ENCODE peak calls at places on chromosomes 13 and 19, in four cellular contexts. One of them, this sample, is unnamed.

GRCh38 chr19:13718733-13719132 is 45.6 kb upstream of the MRI1 start:
- DNase-seq in stimulated activated CD4-positive, alpha-beta T cell treated with anti-CD3 and anti-CD28 coated beads, Interleukin-12 subunit alpha, Interleukin-12 subunit beta, amount 100 ng/mL, for 48 hours: no peak
- DNase-seq in posterior cingulate gyrus: peak
- DNase-seq in ELR: peak
- DNase-seq in this sample: no peak

GRCh38 chr13:75405976-75406703 is 75.8 kb downstream of the TBC1D4 start:
- DNase-seq in ELR: no peak
- DNase-seq in stimulated activated CD4-positive, alpha-beta T cell treated with anti-CD3 and anti-CD28 coated beads, Interleukin-12 subunit alpha, Interleukin-12 subunit beta, amount 100 ng/mL, for 48 hours: no peak
- DNase-seq in posterior cingulate gyrus: no peak
- DNase-seq in this sample: no peak

GRCh38 chr13:19781526-19781925 is 1.2 kb downstream of the PSPC1 start:
- DNase-seq in ELR: peak
- DNase-seq in stimulated activated CD4-positive, alpha-beta T cell treated with anti-CD3 and anti-CD28 coated beads, Interleukin-12 subunit alpha, Interleukin-12 subunit beta, amount 100 ng/mL, for 48 hours: no peak
- DNase-seq in posterior cingulate gyrus: no peak
- DNase-seq in this sample: no peak

GRCh38 chr19:32652893-32653625 is 21.9 kb downstream of the ANKRD27 start:
- DNase-seq in posterior cingulate gyrus: peak
- DNase-seq in stimulated activated CD4-positive, alpha-beta T cell treated with anti-CD3 and anti-CD28 coated beads, Interleukin-12 subunit alpha, Interleukin-12 subunit beta, amount 100 ng/mL, for 48 hours: no peak
- DNase-seq in ELR: no peak
- DNase-seq in this sample: peak

GRCh38 chr13:111241006-111241755 is 79.3 kb upstream of the TEX29 start:
- DNase-seq in stimulated activated CD4-positive, alpha-beta T cell treated with anti-CD3 and anti-CD28 coated beads, Interleukin-12 subunit alpha, Interleukin-12 subunit beta, amount 100 ng/mL, for 48 hours: no peak
- DNase-seq in posterior cingulate gyrus: peak
- DNase-seq in ELR: no peak
- DNase-seq in this sample: no peak

GRCh38 chr19:54420383-54421168 is 5.3 kb downstream of the TTYH1 start:
- DNase-seq in ELR: no peak
- DNase-seq in posterior cingulate gyrus: peak
- DNase-seq in stimulated activated CD4-positive, alpha-beta T cell treated with anti-CD3 and anti-CD28 coated beads, Interleukin-12 subunit alpha, Interleukin-12 subunit beta, amount 100 ng/mL, for 48 hours: no peak
- DNase-seq in this sample: no peak

GRCh38 chr13:41780736-41781708 is 179.9 kb downstream of the VWA8 start:
- DNase-seq in posterior cingulate gyrus: no peak
- DNase-seq in stimulated activated CD4-positive, alpha-beta T cell treated with anti-CD3 and anti-CD28 coated beads, Interleukin-12 subunit alpha, Interleukin-12 subunit beta, amount 100 ng/mL, for 48 hours: no peak
- DNase-seq in ELR: peak
- DNase-seq in this sample: no peak

GRCh38 chr13:37602743-37603381 is 4.3 kb upstream of the POSTN start:
- DNase-seq in ELR: peak
- DNase-seq in posterior cingulate gyrus: no peak
- DNase-seq in stimulated activated CD4-positive, alpha-beta T cell treated with anti-CD3 and anti-CD28 coated beads, Interleukin-12 subunit alpha, Interleukin-12 subunit beta, amount 100 ng/mL, for 48 hours: no peak
- DNase-seq in this sample: peak

GRCh38 chr13:77696006-77696862 is 1.3 kb upstream of the SLAIN1 start:
- DNase-seq in ELR: no peak
- DNase-seq in posterior cingulate gyrus: no peak
- DNase-seq in stimulated activated CD4-positive, alpha-beta T cell treated with anti-CD3 and anti-CD28 coated beads, Interleukin-12 subunit alpha, Interleukin-12 subunit beta, amount 100 ng/mL, for 48 hours: no peak
- DNase-seq in this sample: no peak

GRCh38 chr19:1098177-1099051 is 3.2 kb upstream of the POLR2E start:
- DNase-seq in stimulated activated CD4-positive, alpha-beta T cell treated with anti-CD3 and anti-CD28 coated beads, Interleukin-12 subunit alpha, Interleukin-12 subunit beta, amount 100 ng/mL, for 48 hours: no peak
- DNase-seq in posterior cingulate gyrus: no peak
- DNase-seq in ELR: peak
- DNase-seq in this sample: no peak

GRCh38 chr19:40253611-40254092 is 27.2 kb upstream of the CCNP start:
- DNase-seq in posterior cingulate gyrus: no peak
- DNase-seq in stimulated activated CD4-positive, alpha-beta T cell treated with anti-CD3 and anti-CD28 coated beads, Interleukin-12 subunit alpha, Interleukin-12 subunit beta, amount 100 ng/mL, for 48 hours: no peak
- DNase-seq in ELR: no peak
- DNase-seq in this sample: no peak

GRCh38 chr19:50703915-50704548 is 15.6 kb downstream of the SHANK1 start:
- DNase-seq in stimulated activated CD4-positive, alpha-beta T cell treated with anti-CD3 and anti-CD28 coated beads, Interleukin-12 subunit alpha, Interleukin-12 subunit beta, amount 100 ng/mL, for 48 hours: no peak
- DNase-seq in ELR: no peak
- DNase-seq in posterior cingulate gyrus: no peak
- DNase-seq in this sample: no peak

GRCh38 chr19:17202249-17202648 is 12.9 kb upstream of the USE1 start:
- DNase-seq in ELR: peak
- DNase-seq in posterior cingulate gyrus: no peak
- DNase-seq in stimulated activated CD4-positive, alpha-beta T cell treated with anti-CD3 and anti-CD28 coated beads, Interleukin-12 subunit alpha, Interleukin-12 subunit beta, amount 100 ng/mL, for 48 hours: no peak
- DNase-seq in this sample: peak

GRCh38 chr13:100787899-100788298 is 113.3 kb upstream of the TMTC4 start:
- DNase-seq in stimulated activated CD4-positive, alpha-beta T cell treated with anti-CD3 and anti-CD28 coated beads, Interleukin-12 subunit alpha, Interleukin-12 subunit beta, amount 100 ng/mL, for 48 hours: no peak
- DNase-seq in ELR: no peak
- DNase-seq in posterior cingulate gyrus: no peak
- DNase-seq in this sample: no peak

GRCh38 chr19:6528544-6529121 is 2.2 kb upstream of the TNFSF9 start:
- DNase-seq in posterior cingulate gyrus: peak
- DNase-seq in stimulated activated CD4-positive, alpha-beta T cell treated with anti-CD3 and anti-CD28 coated beads, Interleukin-12 subunit alpha, Interleukin-12 subunit beta, amount 100 ng/mL, for 48 hours: no peak
- DNase-seq in ELR: no peak
- DNase-seq in this sample: no peak

GRCh38 chr13:50387124-50387581 is 371.9 kb downstream of the KCNRG start:
- DNase-seq in ELR: peak
- DNase-seq in posterior cingulate gyrus: no peak
- DNase-seq in stimulated activated CD4-positive, alpha-beta T cell treated with anti-CD3 and anti-CD28 coated beads, Interleukin-12 subunit alpha, Interleukin-12 subunit beta, amount 100 ng/mL, for 48 hours: no peak
- DNase-seq in this sample: peak

GRCh38 chr13:52924241-52925148 is 76.1 kb upstream of the PCDH8 start:
- DNase-seq in posterior cingulate gyrus: no peak
- DNase-seq in stimulated activated CD4-positive, alpha-beta T cell treated with anti-CD3 and anti-CD28 coated beads, Interleukin-12 subunit alpha, Interleukin-12 subunit beta, amount 100 ng/mL, for 48 hours: no peak
- DNase-seq in ELR: no peak
- DNase-seq in this sample: no peak

GRCh38 chr19:15417699-15418098 is 1.1 kb downstream of the AKAP8L start:
- DNase-seq in stimulated activated CD4-positive, alpha-beta T cell treated with anti-CD3 and anti-CD28 coated beads, Interleukin-12 subunit alpha, Interleukin-12 subunit beta, amount 100 ng/mL, for 48 hours: no peak
- DNase-seq in ELR: peak
- DNase-seq in posterior cingulate gyrus: no peak
- DNase-seq in this sample: peak

GRCh38 chr19:11046608-11047354 is 42.5 kb upstream of the LDLR start:
- DNase-seq in ELR: no peak
- DNase-seq in stimulated activated CD4-positive, alpha-beta T cell treated with anti-CD3 and anti-CD28 coated beads, Interleukin-12 subunit alpha, Interleukin-12 subunit beta, amount 100 ng/mL, for 48 hours: no peak
- DNase-seq in posterior cingulate gyrus: no peak
- DNase-seq in this sample: no peak

GRCh38 chr19:50486823-50487515 is 10.3 kb upstream of the GARIN5A start:
- DNase-seq in stimulated activated CD4-positive, alpha-beta T cell treated with anti-CD3 and anti-CD28 coated beads, Interleukin-12 subunit alpha, Interleukin-12 subunit beta, amount 100 ng/mL, for 48 hours: peak
- DNase-seq in posterior cingulate gyrus: no peak
- DNase-seq in ELR: peak
- DNase-seq in this sample: peak

GRCh38 chr13:80469841-80470378 is 129.0 kb upstream of the SPRY2 start:
- DNase-seq in stimulated activated CD4-positive, alpha-beta T cell treated with anti-CD3 and anti-CD28 coated beads, Interleukin-12 subunit alpha, Interleukin-12 subunit beta, amount 100 ng/mL, for 48 hours: no peak
- DNase-seq in posterior cingulate gyrus: no peak
- DNase-seq in ELR: peak
- DNase-seq in this sample: peak

GRCh38 chr13:41199061-41199460 is 4.7 kb upstream of the KBTBD7 start:
- DNase-seq in stimulated activated CD4-positive, alpha-beta T cell treated with anti-CD3 and anti-CD28 coated beads, Interleukin-12 subunit alpha, Interleukin-12 subunit beta, amount 100 ng/mL, for 48 hours: no peak
- DNase-seq in ELR: no peak
- DNase-seq in posterior cingulate gyrus: no peak
- DNase-seq in this sample: no peak

GRCh38 chr13:42926555-42926954 is 65.5 kb downstream of the EPSTI1 start:
- DNase-seq in ELR: no peak
- DNase-seq in stimulated activated CD4-positive, alpha-beta T cell treated with anti-CD3 and anti-CD28 coated beads, Interleukin-12 subunit alpha, Interleukin-12 subunit beta, amount 100 ng/mL, for 48 hours: no peak
- DNase-seq in posterior cingulate gyrus: no peak
- DNase-seq in this sample: peak

GRCh38 chr19:3818479-3818878 is 32.3 kb upstream of the MATK start:
- DNase-seq in ELR: peak
- DNase-seq in posterior cingulate gyrus: no peak
- DNase-seq in stimulated activated CD4-positive, alpha-beta T cell treated with anti-CD3 and anti-CD28 coated beads, Interleukin-12 subunit alpha, Interleukin-12 subunit beta, amount 100 ng/mL, for 48 hours: peak
- DNase-seq in this sample: peak

GRCh38 chr13:50015263-50015662 is at the start of gene KCNRG:
- DNase-seq in posterior cingulate gyrus: no peak
- DNase-seq in stimulated activated CD4-positive, alpha-beta T cell treated with anti-CD3 and anti-CD28 coated beads, Interleukin-12 subunit alpha, Interleukin-12 subunit beta, amount 100 ng/mL, for 48 hours: no peak
- DNase-seq in ELR: no peak
- DNase-seq in this sample: no peak

GRCh38 chr13:64371045-64371444 is 2859.1 kb downstream of the PCDH9 start:
- DNase-seq in ELR: peak
- DNase-seq in stimulated activated CD4-positive, alpha-beta T cell treated with anti-CD3 and anti-CD28 coated beads, Interleukin-12 subunit alpha, Interleukin-12 subunit beta, amount 100 ng/mL, for 48 hours: no peak
- DNase-seq in posterior cingulate gyrus: no peak
- DNase-seq in this sample: no peak

GRCh38 chr13:42777476-42777875 is 3.9 kb upstream of the FAM216B start:
- DNase-seq in stimulated activated CD4-positive, alpha-beta T cell treated with anti-CD3 and anti-CD28 coated beads, Interleukin-12 subunit alpha, Interleukin-12 subunit beta, amount 100 ng/mL, for 48 hours: no peak
- DNase-seq in ELR: peak
- DNase-seq in posterior cingulate gyrus: no peak
- DNase-seq in this sample: no peak

GRCh38 chr19:1844536-1845515 is 3.5 kb downstream of the REXO1 start:
- DNase-seq in ELR: no peak
- DNase-seq in posterior cingulate gyrus: no peak
- DNase-seq in stimulated activated CD4-positive, alpha-beta T cell treated with anti-CD3 and anti-CD28 coated beads, Interleukin-12 subunit alpha, Interleukin-12 subunit beta, amount 100 ng/mL, for 48 hours: no peak
- DNase-seq in this sample: no peak

GRCh38 chr19:49691243-49692101 is 556 bp downstream of the CPT1C start:
- DNase-seq in stimulated activated CD4-positive, alpha-beta T cell treated with anti-CD3 and anti-CD28 coated beads, Interleukin-12 subunit alpha, Interleukin-12 subunit beta, amount 100 ng/mL, for 48 hours: no peak
- DNase-seq in posterior cingulate gyrus: peak
- DNase-seq in ELR: peak
- DNase-seq in this sample: no peak

GRCh38 chr13:39012608-39013007 is 22.0 kb upstream of the STOML3 start:
- DNase-seq in ELR: no peak
- DNase-seq in posterior cingulate gyrus: no peak
- DNase-seq in stimulated activated CD4-positive, alpha-beta T cell treated with anti-CD3 and anti-CD28 coated beads, Interleukin-12 subunit alpha, Interleukin-12 subunit beta, amount 100 ng/mL, for 48 hours: no peak
- DNase-seq in this sample: no peak

GRCh38 chr19:18961767-18962423 is 20.9 kb upstream of the HOMER3 start:
- DNase-seq in posterior cingulate gyrus: no peak
- DNase-seq in ELR: no peak
- DNase-seq in stimulated activated CD4-positive, alpha-beta T cell treated with anti-CD3 and anti-CD28 coated beads, Interleukin-12 subunit alpha, Interleukin-12 subunit beta, amount 100 ng/mL, for 48 hours: no peak
- DNase-seq in this sample: no peak

GRCh38 chr13:99677388-99677951 is 176.2 kb downstream of the TM9SF2 start:
- DNase-seq in posterior cingulate gyrus: no peak
- DNase-seq in stimulated activated CD4-positive, alpha-beta T cell treated with anti-CD3 and anti-CD28 coated beads, Interleukin-12 subunit alpha, Interleukin-12 subunit beta, amount 100 ng/mL, for 48 hours: no peak
- DNase-seq in ELR: no peak
- DNase-seq in this sample: no peak

GRCh38 chr13:43786472-43786765 is 353 bp downstream of the ENOX1 start:
- DNase-seq in posterior cingulate gyrus: no peak
- DNase-seq in stimulated activated CD4-positive, alpha-beta T cell treated with anti-CD3 and anti-CD28 coated beads, Interleukin-12 subunit alpha, Interleukin-12 subunit beta, amount 100 ng/mL, for 48 hours: no peak
- DNase-seq in ELR: no peak
- DNase-seq in this sample: no peak

GRCh38 chr13:39967199-39967959 is 311.9 kb downstream of the COG6 start:
- DNase-seq in posterior cingulate gyrus: no peak
- DNase-seq in stimulated activated CD4-positive, alpha-beta T cell treated with anti-CD3 and anti-CD28 coated beads, Interleukin-12 subunit alpha, Interleukin-12 subunit beta, amount 100 ng/mL, for 48 hours: no peak
- DNase-seq in ELR: no peak
- DNase-seq in this sample: peak

GRCh38 chr19:29484876-29485275 is 40.9 kb upstream of the VSTM2B start:
- DNase-seq in stimulated activated CD4-positive, alpha-beta T cell treated with anti-CD3 and anti-CD28 coated beads, Interleukin-12 subunit alpha, Interleukin-12 subunit beta, amount 100 ng/mL, for 48 hours: no peak
- DNase-seq in posterior cingulate gyrus: no peak
- DNase-seq in ELR: no peak
- DNase-seq in this sample: no peak

GRCh38 chr13:83151308-83151660 is 731.0 kb downstream of the SLITRK1 start:
- DNase-seq in posterior cingulate gyrus: no peak
- DNase-seq in stimulated activated CD4-positive, alpha-beta T cell treated with anti-CD3 and anti-CD28 coated beads, Interleukin-12 subunit alpha, Interleukin-12 subunit beta, amount 100 ng/mL, for 48 hours: no peak
- DNase-seq in ELR: peak
- DNase-seq in this sample: no peak

GRCh38 chr13:98998831-98999634 is 21.2 kb upstream of the DOCK9 start:
- DNase-seq in posterior cingulate gyrus: no peak
- DNase-seq in stimulated activated CD4-positive, alpha-beta T cell treated with anti-CD3 and anti-CD28 coated beads, Interleukin-12 subunit alpha, Interleukin-12 subunit beta, amount 100 ng/mL, for 48 hours: peak
- DNase-seq in ELR: peak
- DNase-seq in this sample: peak

GRCh38 chr19:38735257-38735686 is 9.0 kb downstream of the CAPN12 start:
- DNase-seq in ELR: no peak
- DNase-seq in posterior cingulate gyrus: no peak
- DNase-seq in stimulated activated CD4-positive, alpha-beta T cell treated with anti-CD3 and anti-CD28 coated beads, Interleukin-12 subunit alpha, Interleukin-12 subunit beta, amount 100 ng/mL, for 48 hours: no peak
- DNase-seq in this sample: no peak

This sample was measured in dermis microvascular lymphatic vessel endothelial cell.